ENCODE peak calls at places on chromosomes 16 and 17, in seven cellular contexts. E, U, M, P, R, D and J are unnamed samples.

GRCh38 chr17:78359216-78359935 is 501 bp downstream of the SOCS3 start:
- DNase-seq in E (no peak), U (no peak), M (peak; percentile 57), P (no peak), R (peak; percentile 91), D (no peak), J (no peak)

GRCh38 chr17:55463600-55463999 is 42.0 kb upstream of the MMD start:
- DNase-seq in E (no peak), U (no peak), M (no peak), P (no peak), R (no peak), D (no peak), J (no peak)

GRCh38 chr16:85757341-85757822 is 6.5 kb upstream of the C16orf74 start:
- DNase-seq in E (no peak), U (no peak), M (peak; percentile 59), P (peak; percentile 16), R (no peak), D (no peak), J (no peak)

GRCh38 chr17:41885733-41886132 is 20.5 kb upstream of the KLHL11 start:
- DNase-seq in E (no peak), U (no peak), M (no peak), P (no peak), R (no peak), D (no peak), J (no peak)

GRCh38 chr17:27861979-27862378 is 31.2 kb downstream of the LYRM9 start:
- DNase-seq in E (no peak), U (no peak), M (no peak), P (no peak), R (no peak), D (no peak), J (peak; percentile 6)

GRCh38 chr16:81626181-81626674 is 152.9 kb upstream of the PLCG2 start:
- DNase-seq in E (no peak), U (no peak), M (peak; percentile 33), P (no peak), R (no peak), D (no peak), J (peak; percentile 36)

GRCh38 chr16:194516-194915 is 14.3 kb downstream of the HBQ1 start:
- DNase-seq in E (no peak), U (no peak), M (peak; percentile 49), P (no peak), R (no peak), D (no peak), J (no peak)

GRCh38 chr17:79838541-79839274 is 532 bp downstream of the CBX4 start:
- DNase-seq in E (no peak), U (no peak), M (peak; percentile 71), P (no peak), R (no peak), D (no peak), J (no peak)

GRCh38 chr17:56690441-56691291 is 97.2 kb downstream of the NOG start:
- DNase-seq in E (no peak), U (no peak), M (no peak), P (no peak), R (no peak), D (no peak), J (peak; percentile 84)

GRCh38 chr16:55559233-55559632 is 7.3 kb upstream of the CAPNS2 start:
- DNase-seq in E (no peak), U (no peak), M (peak; percentile 43), P (no peak), R (no peak), D (no peak), J (no peak)

GRCh38 chr16:85878875-85879274 is 20.1 kb upstream of the IRF8 start:
- DNase-seq in E (no peak), U (peak; percentile 27), M (peak; percentile 81), P (peak; percentile 75), R (peak; percentile 78), D (no peak), J (peak; percentile 97)

GRCh38 chr16:87570938-87571867 is 31.1 kb upstream of the JPH3 start:
- DNase-seq in E (peak; percentile 76), U (no peak), M (peak; percentile 58), P (no peak), R (no peak), D (no peak), J (no peak)

GRCh38 chr17:55442953-55443683 is 21.5 kb upstream of the MMD start:
- DNase-seq in E (peak; percentile 69), U (no peak), M (no peak), P (no peak), R (no peak), D (no peak), J (no peak)

GRCh38 chr16:69286941-69287713 is 24.0 kb upstream of the VPS4A start:
- DNase-seq in E (peak; percentile 55), U (peak; percentile 60), M (peak; percentile 86), P (no peak), R (peak; percentile 87), D (no peak), J (no peak)

GRCh38 chr16:79090966-79091365 is 509.6 kb downstream of the MAF start:
- DNase-seq in E (no peak), U (no peak), M (no peak), P (no peak), R (no peak), D (no peak), J (no peak)

GRCh38 chr16:10992797-10993196 is 48.4 kb downstream of the CLEC16A start:
- DNase-seq in E (no peak), U (no peak), M (peak; percentile 85), P (no peak), R (no peak), D (no peak), J (no peak)

GRCh38 chr16:48862087-48862532 is 252.1 kb upstream of the N4BP1 start:
- DNase-seq in E (no peak), U (peak; percentile 32), M (no peak), P (peak; percentile 4), R (no peak), D (no peak), J (no peak)

GRCh38 chr16:19138601-19139000 is 24.8 kb downstream of the ITPRIPL2 start:
- DNase-seq in E (peak; percentile 53), U (no peak), M (peak; percentile 64), P (no peak), R (peak; percentile 96), D (peak; percentile 92), J (no peak)

GRCh38 chr16:89094252-89094901 is 725 bp downstream of the ACSF3 start:
- DNase-seq in E (peak; percentile 44), U (no peak), M (peak; percentile 19), P (no peak), R (no peak), D (no peak), J (no peak)

GRCh38 chr16:75702247-75702646 is 986 bp upstream of the DUXB start:
- DNase-seq in E (no peak), U (no peak), M (no peak), P (no peak), R (no peak), D (no peak), J (no peak)

GRCh38 chr16:57609541-57610401 is 18.7 kb upstream of the ADGRG1 start:
- DNase-seq in E (peak; percentile 73), U (no peak), M (no peak), P (no peak), R (peak; percentile 79), D (peak; percentile 60), J (no peak)

GRCh38 chr17:28725166-28725659 is 820 bp downstream of the TLCD1 start:
- DNase-seq in E (no peak), U (no peak), M (peak; percentile 70), P (no peak), R (no peak), D (no peak), J (no peak)

GRCh38 chr16:58614212-58614611 is 15.4 kb downstream of the CNOT1 start:
- DNase-seq in E (no peak), U (peak; percentile 55), M (peak; percentile 62), P (no peak), R (no peak), D (peak; percentile 40), J (no peak)

GRCh38 chr16:58519707-58520106 is 4.4 kb downstream of the SETD6 start:
- DNase-seq in E (no peak), U (no peak), M (no peak), P (no peak), R (no peak), D (no peak), J (no peak)

GRCh38 chr16:54430491-54431030 is 144.0 kb upstream of the IRX3 start:
- DNase-seq in E (no peak), U (peak; percentile 64), M (peak; percentile 57), P (no peak), R (no peak), D (peak; percentile 56), J (no peak)

GRCh38 chr16:25035494-25036405 is 20.6 kb upstream of the ARHGAP17 start:
- DNase-seq in E (no peak), U (no peak), M (no peak), P (no peak), R (no peak), D (no peak), J (no peak)

GRCh38 chr16:21611546-21612384 is 12.4 kb downstream of the METTL9 start:
- DNase-seq in E (no peak), U (no peak), M (no peak), P (no peak), R (no peak), D (no peak), J (no peak)

GRCh38 chr17:8117980-8118768 is at the start of gene ALOXE3:
- DNase-seq in E (no peak), U (no peak), M (peak; percentile 82), P (no peak), R (peak; percentile 93), D (no peak), J (peak; percentile 74)

GRCh38 chr17:30808785-30809286 is 15.7 kb downstream of the CRLF3 start:
- DNase-seq in E (no peak), U (no peak), M (no peak), P (no peak), R (peak; percentile 34), D (no peak), J (no peak)

GRCh38 chr16:2963611-2964415 is at the start of gene KREMEN2:
- DNase-seq in E (no peak), U (no peak), M (no peak), P (no peak), R (peak; percentile 87), D (no peak), J (no peak)
- H3K4me3 ChIP-seq in E (peak within 1 kb of the TSS; percentile 6), U (peak within 1 kb of the TSS; percentile 19), M (peak within 1 kb of the TSS; percentile 19), P (peak within 1 kb of the TSS; percentile 30), R (no peak within 1 kb of the TSS), D (peak within 1 kb of the TSS; percentile 43), J (peak within 1 kb of the TSS; percentile 44)

DNA sequence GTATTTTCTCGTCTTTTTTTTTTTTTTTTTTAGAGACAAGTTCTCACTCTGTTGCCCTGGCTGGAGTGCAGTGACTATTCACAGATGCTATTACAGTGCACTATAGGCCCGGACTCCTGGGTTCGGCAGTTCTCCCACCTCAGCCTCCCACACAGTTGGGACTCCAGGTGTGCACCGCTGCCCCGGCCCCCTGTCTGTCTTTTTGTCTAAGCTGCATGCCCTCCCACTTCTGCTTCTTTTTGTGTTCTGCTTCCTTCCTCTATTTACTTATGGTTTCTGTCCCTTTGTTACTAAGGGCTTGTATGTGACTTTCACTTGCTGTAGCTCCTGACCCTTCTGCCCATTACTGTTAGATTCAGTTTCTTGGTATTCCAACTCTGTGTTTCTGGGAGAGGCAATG is 20.5 kb downstream of the SLC7A6 start:
- DNase-seq in E (no peak), U (no peak), M (no peak), P (no peak), R (no peak), D (no peak), J (no peak)
- TF ChIP-seq CTCF in E (no peak), U (no peak), M (no peak), P (no peak), R (no peak), D (no peak), J (no peak)

GRCh38 chr16:47004652-47005051 is 31.2 kb upstream of the DNAJA2 start:
- DNase-seq in E (no peak), U (no peak), M (no peak), P (no peak), R (peak; percentile 7), D (no peak), J (no peak)
- H3K4me3 ChIP-seq in E (no peak overlapping the region), U (no peak overlapping the region), M (no peak overlapping the region), P (no peak overlapping the region), R (no peak overlapping the region), D (no peak overlapping the region), J (no peak overlapping the region)

GRCh38 chr17:75753193-75753513 is 11.8 kb downstream of the GALK1 start:
- DNase-seq in E (no peak), U (no peak), M (no peak), P (no peak), R (no peak), D (no peak), J (no peak)
- TF ChIP-seq CTCF in E (no peak), U (no peak), M (no peak), P (no peak), R (no peak), D (no peak), J (no peak)